ENCODE peak calls at places on chromosomes 12 and 14, in eight cellular contexts. S is lower leg skin, C is adrenal gland, K is AG10803, H is NB4, Z is bronchial epithelial cell, I is HFF-Myc, N is heart left ventricle. P is an unnamed sample.
A peak's percentile ranks its signal among the peaks of the same experiment; 100 is the strongest.

GRCh38 chr12:100484178-100484886 is 10.7 kb downstream of the NR1H4 start:
- DNase-seq in S (no peak), C (no peak), K (no peak), H (no peak), Z (no peak), I (no peak), N (no peak), P (peak; percentile 89)

GRCh38 chr12:989751-990278 is 1.2 kb upstream of the ERC1 start:
- DNase-seq in S (no peak), C (peak; percentile 46), K (peak; percentile 86), H (peak; percentile 64), Z (peak; percentile 52), I (peak; percentile 43), N (no peak), P (peak; percentile 85)

GRCh38 chr14:85129907-85130306 is 400.0 kb upstream of the FLRT2 start:
- DNase-seq in S (no peak), C (no peak), K (no peak), H (no peak), Z (no peak), I (no peak), N (no peak), P (no peak)

GRCh38 chr14:84826349-84826748 is 703.6 kb upstream of the FLRT2 start:
- DNase-seq in S (no peak), C (no peak), K (no peak), H (no peak), Z (peak; percentile 61), I (no peak), N (no peak), P (peak; percentile 6)

GRCh38 chr12:39931857-39932256 is 174.0 kb downstream of the SLC2A13 start:
- DNase-seq in S (no peak), C (no peak), K (peak; percentile 5), H (no peak), Z (no peak), I (no peak), N (no peak), P (peak; percentile 67)

GRCh38 chr12:6178981-6179761 is 21.0 kb upstream of the CD9 start:
- DNase-seq in S (no peak), C (no peak), K (no peak), H (no peak), Z (no peak), I (no peak), N (no peak), P (peak; percentile 51)

GRCh38 chr12:11992515-11992914 is 78.2 kb upstream of the BCL2L14 start:
- DNase-seq in S (no peak), C (no peak), K (no peak), H (no peak), Z (no peak), I (no peak), N (no peak), P (no peak)

GRCh38 chr14:59819446-59820088 is 51.0 kb downstream of the RTN1 start:
- DNase-seq in S (no peak), C (no peak), K (no peak), H (no peak), Z (no peak), I (no peak), N (no peak), P (no peak)

GRCh38 chr12:21647179-21647578 is 10.5 kb downstream of the LDHB start:
- DNase-seq in S (no peak), C (no peak), K (no peak), H (no peak), Z (no peak), I (no peak), N (no peak), P (no peak)

GRCh38 chr12:93390565-93391297 is 13.0 kb downstream of the NUDT4 start:
- DNase-seq in S (no peak), C (peak; percentile 43), K (no peak), H (no peak), Z (no peak), I (no peak), N (no peak), P (no peak)

GRCh38 chr12:103540319-103540718 is 44.6 kb upstream of the C12orf42 start:
- DNase-seq in S (no peak), C (no peak), K (no peak), H (no peak), Z (no peak), I (no peak), N (no peak), P (no peak)

GRCh38 chr14:25108959-25109358 is 59.0 kb upstream of the STXBP6 start:
- DNase-seq in S (peak; percentile 33), C (no peak), K (peak; percentile 11), H (no peak), Z (no peak), I (no peak), N (no peak), P (peak; percentile 18)

GRCh38 chr12:42744539-42745156 is 155.1 kb upstream of the PRICKLE1 start:
- DNase-seq in S (peak; percentile 63), C (no peak), K (peak; percentile 83), H (peak; percentile 88), Z (peak; percentile 72), I (no peak), N (no peak), P (peak; percentile 33)

GRCh38 chr14:68958553-68958952 is 20.5 kb downstream of the ACTN1 start:
- DNase-seq in S (no peak), C (no peak), K (peak; percentile 65), H (no peak), Z (peak; percentile 50), I (no peak), N (no peak), P (no peak)

GRCh38 chr12:12563529-12563928 is 866 bp upstream of the DUSP16 start:
- DNase-seq in S (no peak), C (no peak), K (peak; percentile 3), H (no peak), Z (peak; percentile 46), I (no peak), N (no peak), P (peak; percentile 40)

GRCh38 chr14:76091036-76091435 is 60.7 kb upstream of the GPATCH2L start:
- DNase-seq in S (peak; percentile 49), C (no peak), K (peak; percentile 64), H (peak; percentile 9), Z (no peak), I (peak; percentile 41), N (peak; percentile 55), P (peak; percentile 22)
- TF ChIP-seq CTCF in S (no peak), C (no peak), K (peak; percentile 50), H (no peak), Z (no peak), I (peak; percentile 41), N (peak; percentile 24), P (peak; percentile 40)

GRCh38 chr12:54045868-54046529 is 7.6 kb upstream of the HOXC4 start:
- DNase-seq in S (no peak), C (no peak), K (no peak), H (no peak), Z (no peak), I (no peak), N (no peak), P (no peak)
- H3K4me3 ChIP-seq in S (no peak overlapping the region), C (no peak overlapping the region), K (no peak overlapping the region), H (no peak overlapping the region), Z (no peak overlapping the region), I (no peak overlapping the region), N (no peak overlapping the region), P (no peak overlapping the region)

GRCh38 chr12:15152456-15152855 is 68.8 kb downstream of the RERG start:
- DNase-seq in S (no peak), C (no peak), K (peak; percentile 8), H (no peak), Z (no peak), I (no peak), N (no peak), P (peak; percentile 56)
- TF ChIP-seq CTCF in S (no peak), C (peak; percentile 50), K (peak; percentile 38), H (no peak), Z (no peak), I (peak; percentile 19), N (peak; percentile 11), P (peak; percentile 60)

GRCh38 chr12:128164533-128164932 is 102.4 kb upstream of the TMEM132C start:
- DNase-seq in S (no peak), C (no peak), K (no peak), H (no peak), Z (no peak), I (no peak), N (no peak), P (no peak)

GRCh38 chr12:128168273-128168672 is 98.7 kb upstream of the TMEM132C start:
- DNase-seq in S (no peak), C (no peak), K (no peak), H (no peak), Z (no peak), I (no peak), N (no peak), P (no peak)

GRCh38 chr12:128163096-128163495 is 103.9 kb upstream of the TMEM132C start:
- DNase-seq in S (no peak), C (no peak), K (no peak), H (no peak), Z (no peak), I (no peak), N (no peak), P (no peak)

DNA sequence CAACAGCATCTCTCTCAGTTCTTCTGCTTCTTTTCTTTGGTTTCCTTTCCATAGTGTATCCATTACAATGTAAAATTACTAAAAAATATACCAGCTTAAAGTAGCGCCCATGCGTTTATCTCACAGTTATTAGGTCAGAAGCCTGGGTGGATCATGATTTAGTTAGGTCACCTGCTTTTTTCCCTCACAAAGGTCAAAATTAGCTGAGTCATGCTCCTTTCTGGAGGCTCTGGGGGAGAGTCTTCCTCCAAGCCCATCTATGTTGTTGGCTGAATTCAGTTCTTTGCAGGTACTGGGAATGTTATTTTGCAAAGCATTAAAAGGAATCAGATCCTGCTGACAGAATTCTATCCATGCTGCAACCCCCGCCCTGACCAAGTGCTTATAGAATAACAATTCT is 101.6 kb upstream of the TMEM132C start:
- DNase-seq in S (no peak), C (no peak), K (no peak), H (no peak), Z (no peak), I (no peak), N (no peak), P (no peak)
- H3K4me3 ChIP-seq in S (no peak overlapping the region), C (no peak overlapping the region), K (no peak overlapping the region), H (no peak overlapping the region), Z (no peak overlapping the region), I (no peak overlapping the region), N (no peak overlapping the region), P (no peak overlapping the region)

DNA sequence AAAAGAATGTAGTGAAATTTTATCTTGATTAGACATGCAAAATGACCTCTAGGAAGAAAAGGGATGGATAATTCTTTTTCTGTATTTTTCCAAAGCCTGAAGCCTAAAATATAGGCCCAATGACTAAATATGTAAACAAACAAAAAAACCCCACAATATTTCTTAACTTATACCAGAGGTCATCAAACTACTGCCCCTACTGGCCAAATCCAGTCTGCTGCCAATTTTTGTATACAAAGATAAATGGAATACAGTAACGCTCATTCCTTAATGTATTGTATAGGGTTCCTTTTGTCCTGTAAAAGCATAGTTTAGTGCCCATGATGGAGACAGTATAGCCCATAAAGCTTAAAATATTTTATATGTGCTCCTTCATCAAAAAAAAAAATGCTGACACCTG is 145.7 kb upstream of the ALG10 start:
- DNase-seq in S (no peak), C (no peak), K (no peak), H (no peak), Z (peak; percentile 4), I (no peak), N (no peak), P (no peak)
- TF ChIP-seq CTCF in S (no peak), C (no peak), K (no peak), H (peak; percentile 30), Z (no peak), I (no peak), N (no peak), P (no peak)

GRCh38 chr12:75482636-75483035 is 2.1 kb downstream of the GLIPR1 start:
- DNase-seq in S (no peak), C (no peak), K (no peak), H (peak; percentile 75), Z (no peak), I (no peak), N (no peak), P (peak; percentile 27)
- H3K4me3 ChIP-seq in S (no peak overlapping the region), C (no peak overlapping the region), K (peak overlapping the region; percentile 68), H (peak overlapping the region; percentile 75), Z (no peak overlapping the region), I (peak overlapping the region; percentile 48), N (no peak overlapping the region), P (peak overlapping the region; percentile 63)

GRCh38 chr14:65940056-65940735 is 527.7 kb downstream of the FUT8 start:
- DNase-seq in S (no peak), C (no peak), K (no peak), H (peak; percentile 44), Z (peak; percentile 16), I (peak; percentile 10), N (no peak), P (no peak)
- TF ChIP-seq CTCF in S (no peak), C (no peak), K (peak; percentile 12), H (peak; percentile 22), Z (no peak), I (peak; percentile 25), N (peak; percentile 12), P (no peak)

P was measured in choroid plexus epithelial cell.